ENCODE peak calls at places on chromosome 19, in four cellular contexts. K, W, R and X are unnamed samples.
A peak's percentile ranks its signal among the peaks of the same experiment; 100 is the strongest.

GRCh38 chr19:23772668-23773063 is 14.0 kb upstream of the ZNF681 start:
- DNase-seq in K (no peak), W (no peak), R (no peak), X (no peak)

GRCh38 chr19:2324220-2324948 is 4.0 kb downstream of the LSM7 start:
- DNase-seq in K (no peak), W (no peak), R (no peak), X (no peak)

GRCh38 chr19:42273407-42274064 is 4.5 kb downstream of the CIC start:
- DNase-seq in K (no peak), W (no peak), R (no peak), X (no peak)

GRCh38 chr19:29509456-29509855 is 16.3 kb upstream of the VSTM2B start:
- DNase-seq in K (no peak), W (no peak), R (no peak), X (no peak)

GRCh38 chr19:11261431-11261901 is 858 bp downstream of the DOCK6 start:
- DNase-seq in K (peak; percentile 40), W (no peak), R (no peak), X (no peak)

GRCh38 chr19:8641908-8642547 is 11.6 kb downstream of the NFILZ start:
- DNase-seq in K (no peak), W (peak; percentile 71), R (no peak), X (peak; percentile 47)

GRCh38 chr19:48290923-48291700 is 21.2 kb downstream of the ZNF114 start:
- DNase-seq in K (peak; percentile 88), W (no peak), R (no peak), X (peak; percentile 71)

GRCh38 chr19:13079542-13079986 is 23.1 kb downstream of the LYL1 start:
- DNase-seq in K (no peak), W (no peak), R (no peak), X (peak; percentile 87)

GRCh38 chr19:48400018-48400742 is 6.7 kb downstream of the GRIN2D start:
- DNase-seq in K (peak; percentile 90), W (peak; percentile 50), R (no peak), X (peak; percentile 73)

GRCh38 chr19:42154471-42155323 is 22.5 kb upstream of the POU2F2 start:
- DNase-seq in K (no peak), W (no peak), R (no peak), X (no peak)

GRCh38 chr19:11496391-11497163 is 9.1 kb downstream of the ZNF653 start:
- DNase-seq in K (peak; percentile 91), W (peak; percentile 62), R (no peak), X (peak; percentile 88)

GRCh38 chr19:3262362-3262761 is 37.9 kb downstream of the CELF5 start:
- DNase-seq in K (no peak), W (no peak), R (no peak), X (no peak)

GRCh38 chr19:28472843-28473242 is 740.1 kb downstream of the UQCRFS1 start:
- DNase-seq in K (no peak), W (no peak), R (no peak), X (no peak)

GRCh38 chr19:49391581-49392399 is 3.7 kb downstream of the KASH5 start:
- DNase-seq in K (peak; percentile 87), W (peak; percentile 63), R (peak; percentile 40), X (peak; percentile 89)

GRCh38 chr19:4597278-4597974 is 37.9 kb upstream of the SEMA6B start:
- DNase-seq in K (peak; percentile 86), W (no peak), R (no peak), X (no peak)

GRCh38 chr19:15315101-15315500 is 17.2 kb downstream of the BRD4 start:
- DNase-seq in K (no peak), W (no peak), R (no peak), X (no peak)

GRCh38 chr19:53424968-53425597 is 6.7 kb upstream of the ZNF761 start:
- DNase-seq in K (peak; percentile 85), W (peak; percentile 67), R (peak; percentile 15), X (peak; percentile 71)

GRCh38 chr19:40596608-40597328 is 4.4 kb upstream of the LTBP4 start:
- DNase-seq in K (peak; percentile 78), W (peak; percentile 45), R (no peak), X (peak; percentile 94)

GRCh38 chr19:33484226-33484774 is 37.3 kb downstream of the PEPD start:
- DNase-seq in K (no peak), W (no peak), R (no peak), X (no peak)

GRCh38 chr19:6394831-6395230 is 1.9 kb upstream of the GTF2F1 start:
- DNase-seq in K (no peak), W (no peak), R (no peak), X (peak; percentile 1)

GRCh38 chr19:572891-573825 is 762 bp downstream of the BSG start:
- DNase-seq in K (no peak), W (no peak), R (no peak), X (no peak)

GRCh38 chr19:40452016-40452415 is 7.9 kb upstream of the SERTAD3 start:
- DNase-seq in K (no peak), W (no peak), R (no peak), X (no peak)

GRCh38 chr19:31354919-31355318 is 5.7 kb upstream of the TSHZ3 start:
- DNase-seq in K (no peak), W (no peak), R (no peak), X (no peak)
- TF ChIP-seq CREM in K (no peak), W (no peak), R (no peak), X (no peak)

GRCh38 chr19:55809381-55810058 is 22.3 kb downstream of the NLRP11 start:
- DNase-seq in K (peak; percentile 30), W (peak; percentile 65), R (no peak), X (peak; percentile 78)
- TF ChIP-seq CREM in K (no peak), W (no peak), R (no peak), X (peak; percentile 17)

GRCh38 chr19:37969695-37970094 is 62.7 kb downstream of the SIPA1L3 start:
- DNase-seq in K (no peak), W (no peak), R (no peak), X (no peak)

GRCh38 chr19:37970699-37971098 is 63.7 kb downstream of the SIPA1L3 start:
- DNase-seq in K (no peak), W (no peak), R (no peak), X (no peak)

GRCh38 chr19:37964109-37964508 is 57.1 kb downstream of the SIPA1L3 start:
- DNase-seq in K (no peak), W (no peak), R (no peak), X (no peak)

GRCh38 chr19:37963190-37963947 is 56.4 kb downstream of the SIPA1L3 start:
- DNase-seq in K (no peak), W (peak; percentile 28), R (no peak), X (no peak)

GRCh38 chr19:37966211-37967072 is 59.4 kb downstream of the SIPA1L3 start:
- DNase-seq in K (no peak), W (no peak), R (no peak), X (no peak)
- TF ChIP-seq CREM in K (no peak), W (no peak), R (no peak), X (no peak)

DNA sequence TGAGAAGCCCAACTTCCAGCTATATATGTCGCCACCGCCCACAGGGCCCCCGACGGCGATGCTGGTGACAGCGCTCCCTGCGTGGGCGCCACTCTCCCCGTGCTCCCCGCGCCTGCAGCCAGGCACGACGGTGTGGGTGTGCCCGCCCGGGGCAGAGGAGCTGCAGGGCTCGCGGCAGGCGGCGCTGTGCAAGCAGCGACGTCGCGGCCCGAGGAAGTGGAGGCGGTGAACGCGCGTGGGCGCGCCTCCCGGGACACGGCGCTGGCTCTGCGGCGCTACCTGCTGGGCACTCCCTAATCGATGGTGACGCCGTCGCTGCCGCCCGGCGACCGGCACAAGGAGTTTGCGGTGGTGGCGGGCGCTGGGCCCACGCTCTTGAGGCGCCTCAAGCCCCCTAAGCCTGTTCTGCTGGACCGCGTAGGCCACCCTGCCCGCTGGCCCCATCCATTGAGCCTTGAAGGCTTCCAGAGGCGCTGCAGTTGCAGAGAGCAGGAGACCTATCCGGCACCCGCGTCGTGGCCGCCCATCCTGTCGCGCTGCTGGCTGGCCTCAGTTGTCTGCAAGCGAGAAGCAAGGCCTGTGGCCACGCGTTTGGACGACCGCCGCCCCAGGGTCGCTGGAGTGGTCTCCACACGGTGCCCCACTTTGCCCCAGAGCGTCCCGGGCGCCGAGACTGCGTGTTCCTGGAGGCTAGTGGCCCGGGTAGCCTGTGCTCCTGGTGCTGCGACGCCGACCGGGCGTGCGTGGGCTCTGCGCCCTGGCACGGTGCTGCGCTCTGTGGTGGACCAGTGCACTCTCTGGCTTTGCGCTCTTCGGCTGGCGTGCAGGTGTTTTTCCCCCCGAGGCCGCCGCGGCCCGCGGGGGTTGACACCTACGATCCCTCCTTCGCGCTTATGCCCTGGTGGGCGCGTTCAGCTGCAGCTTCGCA is 23.1 kb downstream of the LRFN3 start:
- DNase-seq in K (peak; percentile 47), W (no peak), R (no peak), X (no peak)
- TF ChIP-seq CREM in K (no peak), W (no peak), R (peak; percentile 13), X (peak; percentile 43)

DNA sequence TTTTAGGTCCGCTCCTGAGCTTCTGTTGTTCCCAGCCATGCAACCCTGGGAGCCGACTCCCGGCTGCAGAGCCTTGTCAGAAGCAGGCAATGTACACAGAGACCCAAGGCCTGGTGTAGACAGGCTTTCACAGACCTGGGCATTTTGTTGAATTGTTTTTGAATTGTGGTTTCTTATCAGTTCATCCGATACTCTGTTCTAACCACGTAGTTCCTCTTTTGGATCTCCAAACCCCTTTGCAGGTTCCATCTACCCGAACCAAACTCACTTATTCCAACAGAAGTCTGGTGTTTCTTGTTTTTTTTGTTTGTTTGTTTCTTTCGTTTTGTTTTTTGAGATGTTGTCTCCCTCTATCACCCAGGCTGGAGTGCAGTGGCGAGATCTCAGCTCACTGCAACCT is 6.3 kb upstream of the NLRP2 start:
- DNase-seq in K (no peak), W (no peak), R (no peak), X (peak; percentile 69)
- TF ChIP-seq CREM in K (no peak), W (no peak), R (no peak), X (peak; percentile 18)